ENCODE peak calls at places on chromosome 21, in ten cellular contexts. Q is effector memory CD4-positive, alpha-beta T cell; C is KBM-7; W is amniotic epithelial cell; E is CD8-positive, alpha-beta memory T cell; M is uterus; U is RPMI7951; V is ureter; J is stimulated activated CD8-positive, alpha-beta memory T cell treated with anti-CD3 and anti-CD28 coated beads, Interleukin-4, amount 100 ng/mL, for 4 hours; O is B cell. G is an unnamed sample.

GRCh38 chr21:43809346-43809799 is 20.0 kb downstream of the RRP1 start:
- DNase-seq in V (no peak), E (no peak), M (no peak), W (no peak), C (no peak), U (no peak), O (no peak), J (no peak), Q (no peak), G (no peak)

GRCh38 chr21:46401186-46401910 is 57.3 kb upstream of the DIP2A start:
- DNase-seq in W (no peak), E (no peak), U (no peak), C (no peak), V (no peak), M (no peak), J (no peak), O (no peak), Q (no peak), G (no peak)

GRCh38 chr21:44935533-44935927 is 4.3 kb upstream of the SLX9 start:
- DNase-seq in J (no peak), V (no peak), E (no peak), W (no peak), O (no peak), C (no peak), Q (no peak), U (no peak), M (no peak), G (no peak)

GRCh38 chr21:30718239-30718909 is at the start of gene KRTAP21-3:
- DNase-seq in V (no peak), E (no peak), C (no peak), Q (no peak), W (no peak), O (no peak), J (no peak), U (peak; percentile 60), M (no peak), G (no peak)

GRCh38 chr21:31347435-31348032 is 3.5 kb upstream of the TIAM1 start:
- DNase-seq in M (no peak), V (no peak), U (peak; percentile 59), O (no peak), W (peak; percentile 31), E (no peak), C (no peak), Q (no peak), J (no peak), G (peak; percentile 29)

GRCh38 chr21:20739421-20739820 is 258.8 kb upstream of the NCAM2 start:
- DNase-seq in J (no peak), C (peak; percentile 55), Q (no peak), U (no peak), V (no peak), E (no peak), W (no peak), O (no peak), M (no peak), G (no peak)

GRCh38 chr21:42002421-42002958 is 7.7 kb downstream of the ZBTB21 start:
- DNase-seq in M (no peak), E (no peak), C (no peak), W (peak; percentile 96), V (no peak), J (peak; percentile 25), O (peak; percentile 56), Q (no peak), U (peak; percentile 95), G (no peak)

GRCh38 chr21:41186763-41187536 is 19.0 kb downstream of the BACE2 start:
- DNase-seq in E (no peak), C (no peak), M (no peak), W (no peak), Q (no peak), J (no peak), O (no peak), U (no peak), V (no peak), G (peak; percentile 24)

GRCh38 chr21:32921632-32922230 is 104.0 kb upstream of the OLIG2 start:
- DNase-seq in C (peak; percentile 41), U (peak; percentile 19), Q (peak; percentile 15), E (peak; percentile 9), W (no peak), V (no peak), M (no peak), O (no peak), J (no peak), G (no peak)

GRCh38 chr21:38524168-38525153 is 26.2 kb upstream of the ERG start:
- DNase-seq in M (no peak), E (no peak), W (no peak), Q (no peak), C (no peak), V (no peak), J (no peak), U (no peak), O (no peak), G (no peak)

GRCh38 chr21:32521736-32522360 is 63.5 kb downstream of the TCP10L start:
- DNase-seq in J (no peak), O (no peak), U (no peak), W (no peak), C (no peak), Q (no peak), M (no peak), E (no peak), V (no peak), G (no peak)

GRCh38 chr21:27681038-27681437 is 714.1 kb upstream of the ADAMTS5 start:
- DNase-seq in O (no peak), M (no peak), C (no peak), E (no peak), U (no peak), V (no peak), Q (no peak), W (peak; percentile 8), J (no peak), G (no peak)

GRCh38 chr21:29018540-29018939 is 609 bp downstream of the RWDD2B start:
- DNase-seq in C (peak; percentile 28), W (peak; percentile 35), E (no peak), U (peak; percentile 4), Q (no peak), V (no peak), M (no peak), J (no peak), O (no peak), G (no peak)

GRCh38 chr21:32940079-32941014 is 85.4 kb upstream of the OLIG2 start:
- DNase-seq in U (peak; percentile 36), Q (peak; percentile 29), J (no peak), V (no peak), O (no peak), E (peak; percentile 37), C (peak; percentile 63), W (peak; percentile 31), M (peak; percentile 16), G (peak; percentile 41)

GRCh38 chr21:29382029-29382654 is 83.4 kb downstream of the BACH1 start:
- DNase-seq in E (no peak), J (no peak), W (peak; percentile 78), Q (no peak), C (no peak), V (no peak), M (no peak), O (no peak), U (peak; percentile 59), G (no peak)

GRCh38 chr21:45130324-45130774 is 56.0 kb downstream of the ADARB1 start:
- DNase-seq in J (no peak), C (no peak), V (no peak), E (no peak), W (peak; percentile 85), U (peak; percentile 58), M (peak; percentile 65), O (no peak), Q (no peak), G (no peak)

GRCh38 chr21:29534448-29534847 is 235.7 kb downstream of the BACH1 start:
- DNase-seq in U (no peak), Q (no peak), V (no peak), O (no peak), J (no peak), E (no peak), W (no peak), M (no peak), C (no peak), G (no peak)

GRCh38 chr21:38821248-38821647 is 15.5 kb downstream of the ETS2 start:
- DNase-seq in U (no peak), V (no peak), J (no peak), Q (no peak), O (no peak), M (no peak), E (no peak), C (no peak), W (no peak), G (no peak)

GRCh38 chr21:35664683-35665082 is 395.6 kb downstream of the SETD4 start:
- DNase-seq in M (no peak), Q (no peak), J (no peak), W (peak; percentile 32), E (no peak), O (no peak), C (no peak), V (no peak), U (peak; percentile 72), G (peak; percentile 82)

GRCh38 chr21:45478816-45479669 is 63.2 kb downstream of the SLC19A1 start:
- DNase-seq in W (no peak), Q (no peak), U (no peak), E (no peak), C (no peak), M (no peak), O (no peak), V (no peak), J (no peak), G (no peak)

GRCh38 chr21:16841917-16842316 is 670.9 kb upstream of the CXADR start:
- DNase-seq in C (no peak), W (no peak), U (no peak), V (no peak), J (no peak), Q (no peak), O (no peak), E (no peak), M (no peak), G (no peak)

GRCh38 chr21:42836402-42836666 is 43.0 kb downstream of the WDR4 start:
- DNase-seq in E (no peak), M (no peak), O (no peak), J (no peak), C (no peak), V (no peak), U (no peak), W (no peak), Q (no peak), G (no peak)

G was measured in NCI-H526 treated with DMSO at 0.1 percent for 48 hours.